ENCODE peak calls at places on chromosomes 6 and 20, in four cellular contexts. U is GM13977, J is BE2C, C is psoas muscle. F is an unnamed sample.

GRCh38 chr6:111712398-111712797 is 106.7 kb upstream of the TRAF3IP2 start:
- DNase-seq in U (no peak), J (no peak), C (no peak), F (no peak)

GRCh38 chr6:84166395-84166794 is 61.0 kb downstream of the CEP162 start:
- DNase-seq in J (no peak), U (no peak), C (no peak), F (no peak)

GRCh38 chr6:11042750-11043551 is 1.2 kb downstream of the ELOVL2 start:
- DNase-seq in J (no peak), C (no peak), U (peak), F (no peak)

GRCh38 chr6:56046576-56046975 is 171.2 kb upstream of the BMP5 start:
- DNase-seq in J (no peak), C (no peak), U (no peak), F (no peak)

GRCh38 chr20:17835240-17835940 is 133.2 kb downstream of the SNX5 start:
- DNase-seq in U (no peak), J (no peak), C (peak), F (no peak)

GRCh38 chr20:25272223-25273000 is 24.5 kb downstream of the PYGB start:
- DNase-seq in C (peak), U (no peak), J (peak), F (no peak)

GRCh38 chr20:21570285-21570992 is 56.6 kb upstream of the NKX2-2 start:
- DNase-seq in U (no peak), C (no peak), J (no peak), F (no peak)

GRCh38 chr20:24948939-24949679 is at the start of gene CST7:
- DNase-seq in U (peak), C (no peak), J (no peak), F (no peak)

GRCh38 chr20:528923-529594 is 14.5 kb downstream of the CSNK2A1 start:
- DNase-seq in U (no peak), J (no peak), C (no peak), F (no peak)

GRCh38 chr6:88238065-88238464 is 71.9 kb upstream of the CNR1 start:
- DNase-seq in C (no peak), U (peak), J (no peak), F (no peak)

GRCh38 chr20:56417911-56418310 is 5.9 kb downstream of the CASS4 start:
- DNase-seq in C (no peak), U (no peak), J (no peak), F (no peak)

GRCh38 chr6:152380993-152381898 is 255.9 kb downstream of the SYNE1 start:
- DNase-seq in C (peak), J (peak), U (no peak), F (no peak)

GRCh38 chr6:111612379-111612778 is 6.7 kb upstream of the TRAF3IP2 start:
- DNase-seq in C (no peak), U (no peak), J (no peak), F (no peak)

GRCh38 chr6:52243282-52243893 is 912 bp downstream of the IL17F start:
- DNase-seq in C (no peak), J (no peak), U (no peak), F (no peak)

GRCh38 chr20:63500902-63501817 is 2.3 kb upstream of the EEF1A2 start:
- DNase-seq in U (no peak), J (no peak), C (peak), F (no peak)

GRCh38 chr20:63890201-63890576 is 4.7 kb upstream of the DNAJC5 start:
- DNase-seq in C (no peak), J (no peak), U (no peak), F (no peak)

GRCh38 chr6:15329154-15329781 is 83.4 kb downstream of the JARID2 start:
- DNase-seq in C (no peak), U (no peak), J (peak), F (no peak)

GRCh38 chr6:161694995-161695394 is 421.1 kb upstream of the AGPAT4 start:
- DNase-seq in U (peak), J (peak), C (no peak), F (no peak)

GRCh38 chr20:9482180-9482579 is 32.2 kb upstream of the LAMP5 start:
- DNase-seq in U (no peak), J (no peak), C (no peak), F (no peak)

GRCh38 chr20:34190679-34191090 is 50.5 kb upstream of the ASIP start:
- DNase-seq in C (peak), U (peak), J (peak), F (peak)

GRCh38 chr20:60453847-60454246 is 495.6 kb downstream of the CDH26 start:
- DNase-seq in J (no peak), C (no peak), U (no peak), F (no peak)
- TF ChIP-seq CTCF in J (no peak), C (no peak), U (no peak), F (no peak)

GRCh38 chr20:2418388-2418787 is 37.7 kb downstream of the TGM6 start:
- DNase-seq in J (no peak), U (no peak), C (no peak), F (no peak)

GRCh38 chr20:2420510-2420909 is 39.8 kb downstream of the TGM6 start:
- DNase-seq in J (no peak), C (no peak), U (no peak), F (no peak)

GRCh38 chr20:2417142-2417541 is 36.4 kb downstream of the TGM6 start:
- DNase-seq in U (no peak), J (no peak), C (no peak), F (no peak)

DNA sequence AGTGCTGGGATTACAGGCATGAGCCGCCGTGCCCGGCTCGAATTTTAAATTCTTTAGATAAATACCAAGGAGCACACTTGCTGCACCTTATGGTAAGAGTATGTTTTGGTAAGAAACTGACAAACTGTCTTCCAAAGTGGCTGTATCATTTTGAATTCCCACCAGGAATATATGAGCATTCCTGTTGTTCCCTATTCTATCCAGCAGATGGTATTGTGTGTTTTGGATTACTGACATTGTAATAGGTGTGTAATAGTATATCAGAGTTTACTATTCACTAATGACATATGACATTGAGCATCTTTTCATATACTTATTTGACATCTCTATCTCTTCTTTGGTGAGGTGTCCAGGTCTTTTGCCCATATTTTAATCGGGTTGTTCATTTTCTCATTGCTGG is 40.5 kb downstream of the TGM6 start:
- DNase-seq in U (no peak), J (no peak), C (no peak), F (no peak)
- TF ChIP-seq CTCF in U (no peak), J (peak), C (no peak), F (peak)

DNA sequence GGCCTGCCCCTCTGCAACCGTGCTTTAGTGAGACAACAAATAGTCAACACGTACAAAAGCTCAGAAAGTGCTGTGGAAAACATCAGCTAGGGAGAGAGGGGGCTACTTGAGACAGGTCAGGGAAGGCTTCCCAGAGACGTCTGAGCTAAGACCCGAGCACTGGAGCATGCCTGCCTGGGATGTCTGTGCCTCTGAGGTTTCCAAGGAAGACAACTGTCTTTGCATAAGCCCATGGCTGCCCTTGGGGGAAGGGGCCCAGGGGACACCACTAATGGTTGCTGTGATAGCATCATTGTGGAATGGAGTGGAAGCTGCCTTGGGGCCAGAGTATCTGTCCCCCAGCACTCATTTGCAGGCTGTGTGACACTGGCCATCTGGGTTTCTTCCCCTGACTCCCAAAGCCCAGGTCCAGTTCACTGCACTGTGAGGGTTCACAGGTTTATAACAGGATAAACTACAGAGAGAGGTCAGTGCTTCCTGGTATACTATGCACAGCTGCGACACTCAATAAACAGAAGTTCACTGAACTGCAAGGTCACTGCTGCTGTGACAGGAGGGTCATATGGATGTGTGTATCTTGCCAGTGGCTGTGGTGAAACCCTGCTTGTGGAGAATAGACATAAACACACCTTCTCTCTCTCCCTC is 1.5 kb upstream of the ARFGEF2 start:
- DNase-seq in U (no peak), C (no peak), J (peak), F (no peak)
- TF ChIP-seq CTCF in U (no peak), C (no peak), J (no peak), F (no peak)

GRCh38 chr20:36888880-36889516 is 13.1 kb downstream of the TLDC2 start:
- DNase-seq in J (no peak), U (no peak), C (no peak), F (no peak)

GRCh38 chr20:36887779-36888133 is 11.8 kb downstream of the TLDC2 start:
- DNase-seq in J (no peak), U (no peak), C (no peak), F (no peak)

GRCh38 chr20:36885355-36885754 is 9.4 kb downstream of the TLDC2 start:
- DNase-seq in J (no peak), U (no peak), C (no peak), F (no peak)

GRCh38 chr20:36883972-36884535 is 8.1 kb downstream of the TLDC2 start:
- DNase-seq in C (no peak), U (no peak), J (no peak), F (no peak)

DNA sequence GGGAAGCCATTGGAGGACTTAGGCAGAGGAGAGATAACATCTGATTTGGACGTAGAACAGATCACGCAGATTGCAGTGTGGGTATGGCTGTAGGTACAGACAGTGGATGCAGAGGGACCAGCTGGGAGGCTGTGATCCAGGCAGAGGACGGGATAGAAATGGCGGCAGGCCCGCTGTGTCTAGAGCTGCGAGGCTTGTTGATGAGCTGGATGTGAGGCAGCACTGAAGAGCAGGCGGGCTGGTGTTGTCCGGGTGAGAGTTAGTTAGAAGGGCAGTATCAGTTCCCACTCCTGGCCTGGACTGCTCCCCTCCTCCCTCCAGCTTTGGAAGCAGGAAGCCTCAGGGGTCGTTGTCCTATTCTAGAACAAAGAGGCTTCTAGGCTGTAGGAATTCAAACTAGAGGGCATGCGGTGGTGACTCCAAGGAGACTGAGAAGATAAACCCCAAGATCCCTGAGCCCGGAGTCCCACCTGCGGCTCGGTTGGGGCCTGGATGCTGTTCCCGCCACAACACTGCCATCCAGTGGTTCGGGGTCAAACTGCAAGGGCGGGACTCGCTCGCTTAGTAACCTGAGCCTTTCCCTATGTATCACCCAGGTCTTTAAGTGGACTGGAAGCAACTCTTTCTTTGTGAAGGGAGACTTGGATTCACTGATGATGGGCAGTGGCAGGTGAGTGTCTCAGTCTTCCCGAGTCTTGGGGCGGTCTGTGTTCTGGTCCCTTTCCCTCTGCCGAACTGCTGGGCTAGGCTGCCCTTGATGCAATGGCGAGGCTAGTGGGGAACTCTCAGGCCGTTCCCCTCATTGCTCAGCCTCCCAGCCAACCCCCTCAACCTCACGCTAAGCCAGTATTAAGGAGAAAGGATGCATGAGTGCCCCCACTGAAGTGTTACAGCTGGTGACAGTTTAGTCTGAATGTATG is 11.2 kb downstream of the TLDC2 start:
- DNase-seq in U (peak), J (peak), C (peak), F (peak)
- TF ChIP-seq CTCF in U (peak), J (peak), C (peak), F (peak)

GRCh38 chr20:36573103-36573797 is at the start of gene TGIF2:
- DNase-seq in J (peak), U (peak), C (peak), F (peak)

GRCh38 chr20:36575066-36575743 is 1.8 kb downstream of the TGIF2 start:
- DNase-seq in U (peak), C (peak), J (peak), F (no peak)

GRCh38 chr20:36572701-36573102 is 695 bp upstream of the TGIF2 start:
- DNase-seq in J (no peak), U (peak), C (no peak), F (no peak)

GRCh38 chr20:36574278-36575065 is 1.1 kb downstream of the TGIF2 start:
- DNase-seq in U (peak), J (peak), C (peak), F (no peak)

GRCh38 chr20:36573798-36574277 is 441 bp downstream of the TGIF2 start:
- DNase-seq in C (peak), J (no peak), U (peak), F (no peak)
- TF ChIP-seq CTCF in C (no peak), J (no peak), U (no peak), F (no peak)

DNA sequence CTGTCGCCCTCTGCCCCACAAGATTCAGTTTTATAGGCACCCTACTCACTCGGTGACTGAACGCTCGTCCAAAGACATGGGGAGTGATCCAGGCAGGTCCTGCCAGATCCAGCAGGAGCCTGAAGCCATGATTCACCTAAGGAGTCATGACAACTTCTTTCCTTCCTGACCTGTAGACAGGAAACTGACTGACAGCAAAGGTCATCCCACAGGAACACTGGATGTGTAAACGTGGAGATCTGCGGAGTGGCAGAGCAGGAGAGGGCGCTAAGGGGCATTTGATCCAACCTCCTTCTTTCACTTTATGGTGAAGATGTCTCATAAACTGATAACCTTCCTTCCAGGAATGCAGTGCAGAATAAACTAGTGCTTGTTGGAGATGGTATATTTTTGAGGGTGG is 192.2 kb downstream of the GJA10 start:
- DNase-seq in U (no peak), C (no peak), J (no peak), F (no peak)
- TF ChIP-seq CTCF in U (no peak), C (no peak), J (no peak), F (no peak)

DNA sequence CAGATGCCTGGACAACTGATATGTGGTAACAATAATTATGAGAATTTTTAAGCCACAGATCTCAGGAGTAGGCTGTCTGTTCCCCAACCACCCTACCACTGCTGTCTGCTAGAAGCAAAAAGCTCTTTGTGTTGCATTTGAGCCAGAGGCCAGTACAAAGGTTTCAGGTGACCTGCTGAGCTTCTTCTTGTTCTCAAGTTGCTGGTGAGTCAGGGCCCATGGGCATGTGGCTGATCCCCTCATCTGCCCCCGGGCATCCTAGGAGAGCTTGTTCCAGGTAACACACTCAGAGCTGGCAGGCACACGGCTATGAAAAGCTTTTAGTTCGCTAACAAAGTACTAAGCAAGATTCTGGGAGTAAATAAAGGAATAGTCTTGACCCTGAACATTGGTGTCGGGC is 285.3 kb downstream of the CDC5L start:
- DNase-seq in U (no peak), C (no peak), J (no peak), F (no peak)
- TF ChIP-seq CTCF in U (no peak), C (no peak), J (no peak), F (no peak)

DNA sequence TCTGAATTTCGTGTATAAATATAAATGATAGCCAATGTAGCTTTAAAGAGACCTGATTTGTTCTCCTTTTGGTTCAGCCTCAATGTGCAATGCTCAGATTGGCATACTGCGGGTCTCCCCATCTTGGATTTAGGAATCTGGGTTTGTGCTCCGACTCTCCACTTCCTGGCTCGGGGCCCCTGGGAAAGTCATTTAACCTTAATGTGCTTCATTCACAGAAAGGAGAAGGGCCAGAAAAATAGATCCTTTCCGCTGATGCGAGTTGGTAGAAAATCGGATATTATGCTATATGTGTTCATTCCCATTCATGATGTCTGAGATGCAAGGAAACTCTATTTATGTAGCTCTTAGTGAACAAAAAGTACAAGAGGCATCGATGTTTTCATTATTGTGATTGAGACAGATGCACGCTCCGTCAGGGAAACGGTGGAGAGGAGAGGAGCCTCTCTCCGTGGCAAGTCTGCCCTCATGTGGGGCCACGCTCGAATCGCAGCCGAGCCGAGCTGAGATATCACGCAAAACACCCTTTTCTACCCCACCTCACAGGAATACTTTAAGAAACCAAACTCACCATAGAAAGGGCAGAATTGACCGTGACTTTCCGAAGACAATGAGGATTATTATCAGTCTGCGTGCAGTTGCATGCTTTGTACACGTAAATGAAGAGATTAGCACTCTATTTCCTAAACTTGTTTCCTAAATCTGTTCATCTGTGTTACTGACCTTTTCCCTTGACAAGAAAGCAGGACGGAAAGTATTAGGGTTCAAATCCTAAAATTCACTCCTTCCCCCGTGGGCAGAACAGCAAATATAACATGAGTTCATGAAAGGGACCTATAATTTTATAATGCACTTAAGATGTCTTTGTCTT is 136.6 kb downstream of the COL9A1 start:
- DNase-seq in C (peak), J (peak), U (peak), F (no peak)
- TF ChIP-seq CTCF in C (peak), J (peak), U (peak), F (peak)

GRCh38 chr20:49346682-49347081 is 68.8 kb upstream of the ZNFX1 start:
- DNase-seq in C (no peak), J (no peak), U (no peak), F (no peak)
- TF ChIP-seq CTCF in C (no peak), J (peak), U (no peak), F (no peak)

GRCh38 chr20:44056010-44056698 is 130.8 kb downstream of the JPH2 start:
- DNase-seq in J (peak), C (no peak), U (no peak), F (no peak)
- TF ChIP-seq CTCF in J (peak), C (peak), U (peak), F (peak)